ENCODE peak calls at places on chromosomes 11 and 22, in ten cellular contexts. I is stimulated activated CD4-positive, alpha-beta T cell treated with anti-CD3 and anti-CD28 coated beads, TNF-alpha, amount 100 ng/mL, for 1 hour; C is EL; Y is effector memory CD8-positive, alpha-beta T cell; G is AG08395; S is occipital lobe; Z is A549; B is stimulated activated CD8-positive, alpha-beta memory T cell treated with anti-CD3 and anti-CD28 coated beads, Interleukin-7, amount 100 ng/mL, for 48 hours; A is non-pigmented ciliary epithelial cell; W is NCI-H82. N is an unnamed sample.

GRCh38 chr11:122593473-122594420 is 61.8 kb upstream of the UBASH3B start:
- DNase-seq in W (no peak), G (no peak), C (no peak), B (no peak), I (no peak), Y (no peak), Z (no peak), A (no peak), S (no peak), N (no peak)

GRCh38 chr22:23073506-23074229 is 3.3 kb downstream of the GNAZ start:
- DNase-seq in I (no peak), G (no peak), S (no peak), B (no peak), Z (no peak), C (no peak), A (no peak), Y (no peak), W (no peak), N (no peak)

GRCh38 chr11:122439911-122440782 is 215.4 kb upstream of the UBASH3B start:
- DNase-seq in A (no peak), C (peak), W (no peak), I (no peak), G (peak), S (no peak), Z (peak), Y (no peak), B (no peak), N (peak)

GRCh38 chr11:66713746-66714480 is 15.1 kb downstream of the SPTBN2 start:
- DNase-seq in Z (no peak), C (no peak), W (no peak), A (no peak), B (no peak), S (no peak), I (no peak), G (no peak), Y (no peak), N (no peak)

GRCh38 chr11:76947190-76947589 is 86.5 kb downstream of the ACER3 start:
- DNase-seq in G (no peak), Z (no peak), Y (no peak), B (no peak), C (no peak), W (no peak), A (no peak), I (no peak), S (no peak), N (no peak)

GRCh38 chr22:34709641-34710040 is 356.3 kb upstream of the ISX start:
- DNase-seq in S (no peak), G (no peak), W (no peak), B (no peak), C (no peak), A (no peak), Z (no peak), Y (no peak), I (no peak), N (no peak)

GRCh38 chr22:30990675-30991074 is 21.6 kb downstream of the TUG1 start:
- DNase-seq in A (no peak), W (no peak), Z (no peak), Y (no peak), C (no peak), G (no peak), S (no peak), B (no peak), I (no peak), N (no peak)

GRCh38 chr22:23196165-23196564 is 15.9 kb downstream of the BCR start:
- DNase-seq in W (peak), B (no peak), C (no peak), Y (no peak), A (no peak), I (no peak), Z (no peak), S (no peak), G (no peak), N (no peak)

GRCh38 chr11:61554172-61554988 is 26.5 kb downstream of the SYT7 start:
- DNase-seq in I (peak), W (no peak), C (no peak), Y (no peak), B (no peak), S (no peak), Z (no peak), A (no peak), G (no peak), N (no peak)

GRCh38 chr11:112596324-112596723 is 335.7 kb upstream of the PLET1 start:
- DNase-seq in I (no peak), Y (no peak), B (no peak), W (peak), S (no peak), Z (no peak), A (no peak), C (no peak), G (no peak), N (no peak)

GRCh38 chr11:64859542-64860414 is 15.3 kb upstream of the CDC42BPG start:
- DNase-seq in W (no peak), Z (no peak), Y (peak), G (no peak), A (no peak), B (no peak), I (no peak), C (no peak), S (no peak), N (no peak)

GRCh38 chr11:130536106-130537040 is 87.9 kb downstream of the ADAMTS15 start:
- DNase-seq in G (no peak), Y (no peak), Z (peak), W (no peak), C (no peak), B (no peak), A (no peak), S (no peak), I (no peak), N (no peak)

GRCh38 chr11:110373061-110373702 is 56.6 kb upstream of the FDX1 start:
- DNase-seq in Z (peak), W (no peak), S (no peak), B (no peak), C (peak), I (no peak), A (no peak), G (peak), Y (no peak), N (no peak)

GRCh38 chr11:94925422-94926270 is 47.7 kb downstream of the CWC15 start:
- DNase-seq in B (no peak), W (no peak), S (no peak), G (no peak), I (no peak), Y (no peak), Z (no peak), A (no peak), C (no peak), N (no peak)

GRCh38 chr22:36332623-36333331 is 55.0 kb downstream of the MYH9 start:
- DNase-seq in A (no peak), Y (no peak), W (no peak), I (no peak), S (no peak), G (no peak), Z (peak), C (peak), B (peak), N (no peak)

GRCh38 chr11:4393209-4394196 is at the start of gene TRIM21:
- DNase-seq in W (peak), Y (peak), A (peak), S (peak), G (peak), Z (peak), B (peak), C (peak), I (peak), N (peak)